ENCODE peak calls at places on chromosomes 11 and 22, in eight cellular contexts. M, V, L, J, Z, A, C and Y are unnamed samples.

GRCh38 chr11:10452211-10452767 is 2.8 kb upstream of the AMPD3 start:
- DNase-seq in J (no peak), C (no peak), M (no peak), A (no peak), V (no peak), L (peak; percentile 39), Z (no peak), Y (no peak)

GRCh38 chr11:133898770-133899115 is 53.4 kb upstream of the SPATA19 start:
- DNase-seq in M (no peak), Z (no peak), J (no peak), L (no peak), A (no peak), C (peak; percentile 18), V (no peak), Y (no peak)

GRCh38 chr11:41400124-41400523 is 59.3 kb downstream of the LRRC4C start:
- DNase-seq in C (no peak), A (no peak), V (no peak), M (no peak), L (no peak), Z (no peak), J (no peak), Y (no peak)

GRCh38 chr11:112965601-112966125 is 4.4 kb downstream of the NCAM1 start:
- DNase-seq in A (no peak), C (no peak), M (peak; percentile 74), J (no peak), L (no peak), Z (no peak), V (no peak), Y (no peak)

GRCh38 chr11:86782781-86783180 is 17.6 kb upstream of the PRSS23 start:
- DNase-seq in C (no peak), A (no peak), V (no peak), L (no peak), M (no peak), J (no peak), Z (no peak), Y (no peak)

GRCh38 chr22:23652286-23652685 is 20.2 kb upstream of the DRICH1 start:
- DNase-seq in J (no peak), C (no peak), A (no peak), M (no peak), Z (no peak), V (no peak), L (no peak), Y (no peak)

GRCh38 chr22:26483043-26483438 is 542 bp downstream of the HPS4 start:
- DNase-seq in J (no peak), Z (no peak), C (no peak), A (no peak), L (no peak), V (no peak), M (no peak), Y (no peak)

GRCh38 chr11:119416606-119417580 is 6.1 kb downstream of the THY1 start:
- DNase-seq in L (peak; percentile 56), V (peak; percentile 79), M (no peak), A (no peak), J (no peak), Z (peak; percentile 83), C (no peak), Y (no peak)

GRCh38 chr22:31896472-31896871 is 47.9 kb upstream of the YWHAH start:
- DNase-seq in V (no peak), A (no peak), J (no peak), M (no peak), Z (no peak), C (no peak), L (no peak), Y (no peak)

GRCh38 chr11:123195182-123196059 is at the start of gene CLMP:
- DNase-seq in J (peak; percentile 90), M (no peak), L (peak; percentile 85), A (peak; percentile 58), V (peak; percentile 79), Z (peak; percentile 72), C (peak; percentile 32), Y (no peak)

GRCh38 chr22:17952273-17952801 is 72.0 kb downstream of the MICAL3 start:
- DNase-seq in V (no peak), J (peak; percentile 26), C (no peak), L (no peak), M (no peak), A (no peak), Z (no peak), Y (no peak)

GRCh38 chr11:78737891-78738290 is 163.2 kb upstream of the NARS2 start:
- DNase-seq in A (no peak), J (no peak), L (no peak), V (no peak), Z (no peak), C (no peak), M (no peak), Y (no peak)

GRCh38 chr11:8167796-8168195 is 1.0 kb downstream of the RIC3 start:
- DNase-seq in V (no peak), M (no peak), L (no peak), C (no peak), J (peak; percentile 58), Z (no peak), A (no peak), Y (no peak)

GRCh38 chr11:109914809-109915653 is 178.2 kb upstream of the ZC3H12C start:
- DNase-seq in A (no peak), V (no peak), Z (peak; percentile 30), L (peak; percentile 6), J (peak; percentile 44), M (no peak), C (no peak), Y (no peak)

GRCh38 chr22:19052941-19053551 is 69.2 kb downstream of the DGCR2 start:
- DNase-seq in J (no peak), V (no peak), Z (no peak), M (no peak), L (no peak), C (no peak), A (peak; percentile 15), Y (no peak)

GRCh38 chr22:44335903-44336803 is 23.4 kb upstream of the SHISAL1 start:
- DNase-seq in M (no peak), Z (no peak), A (no peak), V (no peak), L (no peak), J (no peak), C (no peak), Y (no peak)

GRCh38 chr11:14054708-14055107 is 92.2 kb downstream of the SPON1 start:
- DNase-seq in A (peak; percentile 38), J (no peak), C (no peak), L (peak; percentile 82), Z (no peak), V (no peak), M (no peak), Y (no peak)

GRCh38 chr11:72578991-72579815 is 95.0 kb downstream of the PDE2A start:
- DNase-seq in L (no peak), M (no peak), J (no peak), C (no peak), V (no peak), A (no peak), Z (no peak), Y (no peak)

GRCh38 chr11:3920148-3920852 is 64.8 kb downstream of the STIM1 start:
- DNase-seq in A (peak; percentile 77), J (no peak), Z (peak; percentile 82), V (peak; percentile 79), C (peak; percentile 82), L (peak; percentile 65), M (no peak), Y (peak; percentile 75)

GRCh38 chr11:65130631-65131416 is 3.5 kb downstream of the SYVN1 start:
- DNase-seq in Z (no peak), M (no peak), A (no peak), C (no peak), L (no peak), J (no peak), V (no peak), Y (no peak)

GRCh38 chr11:68541983-68542382 is 81.4 kb downstream of the PPP6R3 start:
- DNase-seq in A (no peak), L (no peak), Z (peak; percentile 22), C (no peak), J (no peak), M (no peak), V (peak; percentile 30), Y (no peak)

GRCh38 chr11:63915961-63916836 is 765 bp downstream of the RCOR2 start:
- DNase-seq in M (peak; percentile 42), A (no peak), J (peak; percentile 88), C (peak; percentile 67), V (peak; percentile 57), Z (peak; percentile 52), L (no peak), Y (no peak)

GRCh38 chr11:116648229-116649174 is 124.3 kb downstream of the BUD13 start:
- DNase-seq in Z (no peak), A (no peak), C (no peak), L (no peak), J (no peak), V (no peak), M (no peak), Y (peak; percentile 30)

GRCh38 chr11:70661763-70662501 is 263.6 kb downstream of the CTTN start:
- DNase-seq in C (no peak), Z (peak; percentile 11), L (peak; percentile 43), V (peak; percentile 83), J (peak; percentile 74), A (no peak), M (no peak), Y (no peak)

GRCh38 chr22:30867746-30868662 is 100.6 kb downstream of the MORC2 start:
- DNase-seq in A (peak; percentile 10), L (no peak), J (no peak), M (no peak), V (no peak), C (no peak), Z (no peak), Y (no peak)

GRCh38 chr11:2314525-2315394 is 12.9 kb downstream of the TSPAN32 start:
- DNase-seq in A (peak; percentile 85), Z (peak; percentile 49), C (no peak), J (peak; percentile 88), M (peak; percentile 36), L (peak; percentile 63), V (peak; percentile 65), Y (peak; percentile 90)

GRCh38 chr11:23539556-23539955 is 679.3 kb upstream of the CCDC179 start:
- DNase-seq in V (no peak), A (no peak), L (no peak), M (no peak), J (no peak), C (no peak), Z (peak; percentile 22), Y (no peak)

GRCh38 chr11:64850979-64851567 is 6.6 kb upstream of the CDC42BPG start:
- DNase-seq in L (peak; percentile 64), M (no peak), A (no peak), Z (peak; percentile 70), C (peak; percentile 70), J (no peak), V (peak; percentile 30), Y (no peak)

GRCh38 chr11:12155696-12156095 is 45.3 kb downstream of the MICAL2 start:
- DNase-seq in J (no peak), V (no peak), A (no peak), C (no peak), L (no peak), Z (no peak), M (no peak), Y (no peak)

GRCh38 chr22:28408702-28409101 is 270.9 kb downstream of the TTC28 start:
- DNase-seq in C (no peak), L (no peak), J (peak; percentile 86), Z (no peak), M (no peak), V (no peak), A (no peak), Y (no peak)

GRCh38 chr22:42364641-42365336 is 67.4 kb downstream of the NFAM1 start:
- DNase-seq in A (peak; percentile 33), C (no peak), L (no peak), V (peak; percentile 54), Z (peak; percentile 37), J (peak; percentile 61), M (no peak), Y (peak; percentile 67)